ENCODE peak calls at places on chromosomes 5 and 9, in six cellular contexts. X is caudate nucleus, B is fibroblast of lung, A is left ventricle myocardium inferior, S is fibroblast of pulmonary artery, T is fibroblast of the aortic adventitia. H is an unnamed sample.

GRCh38 chr9:94920439-94920951 is 194.0 kb downstream of the AOPEP start:
- DNase-seq in X (no peak), B (peak; percentile 72), A (peak; percentile 58), S (peak; percentile 80), T (peak; percentile 96), H (peak; percentile 80)

GRCh38 chr5:161372682-161373344 is 173.7 kb downstream of the GABRB2 start:
- DNase-seq in X (no peak), B (no peak), A (no peak), S (no peak), T (no peak), H (no peak)

GRCh38 chr5:59528226-59528862 is 365.2 kb downstream of the PDE4D start:
- DNase-seq in X (no peak), B (no peak), A (no peak), S (no peak), T (no peak), H (no peak)

GRCh38 chr5:164355267-164355830 is 849.9 kb downstream of the MAT2B start:
- DNase-seq in X (no peak), B (no peak), A (no peak), S (no peak), T (peak; percentile 68), H (no peak)

GRCh38 chr5:172133359-172134029 is 54.5 kb downstream of the STK10 start:
- DNase-seq in X (no peak), B (peak; percentile 64), A (no peak), S (peak; percentile 82), T (peak; percentile 82), H (peak; percentile 95)

GRCh38 chr9:76701441-76702031 is 62.7 kb upstream of the PCA3 start:
- DNase-seq in X (no peak), B (no peak), A (no peak), S (peak; percentile 19), T (peak; percentile 80), H (peak; percentile 22)

GRCh38 chr9:93118863-93119702 is 15.0 kb downstream of the NINJ1 start:
- DNase-seq in X (no peak), B (no peak), A (peak; percentile 9), S (no peak), T (no peak), H (no peak)

GRCh38 chr9:28234133-28234898 is 661.0 kb upstream of the C9orf72 start:
- DNase-seq in X (no peak), B (no peak), A (no peak), S (no peak), T (no peak), H (no peak)

GRCh38 chr9:69485466-69485865 is 160.5 kb downstream of the ENTREP1 start:
- DNase-seq in X (no peak), B (no peak), A (no peak), S (no peak), T (no peak), H (no peak)

GRCh38 chr5:104347119-104347708 is 784.6 kb upstream of the NUDT12 start:
- DNase-seq in X (no peak), B (peak; percentile 75), A (no peak), S (peak; percentile 66), T (peak; percentile 59), H (peak; percentile 63)

H was measured in cardiac fibroblast.